ENCODE peak calls at places on chromosomes 4 and X, in four cellular contexts. One of them, this sample, is unnamed. For H3K36me3, the result is how much of the 10 kb centered on the place peaks cover.

GRCh38 chr4:36173923-36174322 is 70.4 kb downstream of the ARAP2 start:
- DNase-seq in tibial artery: no peak
- DNase-seq in ovary: no peak
- DNase-seq in hepatocyte: no peak
- DNase-seq in this sample: no peak

GRCh38 chrX:107561468-107562215 is 66.7 kb upstream of the PRPS1 start:
- DNase-seq in hepatocyte: no peak
- DNase-seq in ovary: no peak
- DNase-seq in tibial artery: no peak
- DNase-seq in this sample: no peak

GRCh38 chr4:85543832-85544231 is 68.9 kb downstream of the ARHGAP24 start:
- DNase-seq in tibial artery: no peak
- DNase-seq in ovary: no peak
- DNase-seq in hepatocyte: no peak
- DNase-seq in this sample: no peak

GRCh38 chr4:74202062-74202586 is 44.2 kb downstream of the MTHFD2L start:
- DNase-seq in tibial artery: no peak
- DNase-seq in hepatocyte: peak
- DNase-seq in ovary: no peak
- DNase-seq in this sample: no peak

GRCh38 chr4:1871471-1872021 is 353 bp downstream of the NSD2 start:
- DNase-seq in tibial artery: no peak
- DNase-seq in ovary: peak
- DNase-seq in hepatocyte: peak
- DNase-seq in this sample: no peak

GRCh38 chr4:148074462-148074861 is 342.6 kb downstream of the ARHGAP10 start:
- DNase-seq in hepatocyte: no peak
- DNase-seq in ovary: no peak
- DNase-seq in tibial artery: no peak
- DNase-seq in this sample: no peak

GRCh38 chr4:162503868-162504267 is 340.1 kb upstream of the FSTL5 start:
- DNase-seq in hepatocyte: no peak
- DNase-seq in ovary: no peak
- DNase-seq in tibial artery: no peak
- DNase-seq in this sample: no peak

GRCh38 chrX:129642641-129643040 is 12.1 kb downstream of the APLN start:
- DNase-seq in hepatocyte: no peak
- DNase-seq in ovary: no peak
- DNase-seq in tibial artery: no peak
- DNase-seq in this sample: no peak

GRCh38 chr4:48081196-48081595 is 52.9 kb downstream of the TXK start:
- DNase-seq in hepatocyte: no peak
- DNase-seq in ovary: no peak
- DNase-seq in tibial artery: no peak
- DNase-seq in this sample: no peak

GRCh38 chr4:25070512-25070911 is 39.8 kb upstream of the LGI2 start:
- DNase-seq in tibial artery: no peak
- DNase-seq in hepatocyte: no peak
- DNase-seq in ovary: no peak
- DNase-seq in this sample: no peak

GRCh38 chr4:165631208-165631894 is 241.7 kb upstream of the TLL1 start:
- DNase-seq in tibial artery: no peak
- DNase-seq in hepatocyte: no peak
- DNase-seq in ovary: no peak
- DNase-seq in this sample: no peak

GRCh38 chr4:57182132-57182874 is 72.1 kb upstream of the IGFBP7 start:
- DNase-seq in hepatocyte: no peak
- DNase-seq in ovary: no peak
- DNase-seq in tibial artery: peak
- DNase-seq in this sample: peak

GRCh38 chrX:116277391-116277790 is 106.8 kb downstream of the AGTR2 start:
- DNase-seq in hepatocyte: no peak
- DNase-seq in ovary: no peak
- DNase-seq in tibial artery: no peak
- DNase-seq in this sample: no peak

GRCh38 chr4:188214861-188215260 is 75.6 kb downstream of the TRIML1 start:
- DNase-seq in hepatocyte: no peak
- DNase-seq in ovary: no peak
- DNase-seq in tibial artery: no peak
- DNase-seq in this sample: no peak

GRCh38 chr4:182973421-182974340 is 56.5 kb upstream of the DCTD start:
- DNase-seq in tibial artery: no peak
- DNase-seq in ovary: no peak
- DNase-seq in hepatocyte: no peak
- DNase-seq in this sample: no peak

GRCh38 chr4:76090241-76090691 is 15.8 kb downstream of the ART3 start:
- DNase-seq in hepatocyte: peak
- DNase-seq in ovary: no peak
- DNase-seq in tibial artery: peak
- DNase-seq in this sample: no peak

GRCh38 chr4:151167561-151167960 is 68.1 kb downstream of the RPS3A start:
- DNase-seq in ovary: no peak
- DNase-seq in hepatocyte: no peak
- DNase-seq in tibial artery: no peak
- DNase-seq in this sample: no peak

DNA sequence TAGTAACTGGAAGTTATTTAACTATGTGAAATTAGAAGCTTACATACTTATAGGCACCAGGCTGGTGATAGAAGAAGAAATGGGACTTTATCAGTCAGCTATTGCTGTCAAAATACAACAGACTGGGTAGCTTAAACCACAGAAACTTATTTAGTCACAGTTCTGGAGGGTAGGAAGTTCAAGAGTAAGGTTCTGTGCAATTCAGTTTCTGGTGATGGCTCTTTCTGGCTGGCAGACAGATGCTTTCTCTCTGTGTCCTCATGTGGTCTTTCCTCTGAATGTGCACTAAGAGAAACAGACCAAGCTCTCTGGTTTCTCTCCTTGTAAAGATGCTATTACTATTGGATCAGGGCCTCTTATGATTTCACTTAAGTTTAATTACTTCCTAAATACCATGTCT is 92.1 kb upstream of the ANKRD50 start:
- DNase-seq in tibial artery: no peak
- DNase-seq in hepatocyte: no peak
- DNase-seq in ovary: no peak
- DNase-seq in this sample: no peak
- H3K27ac ChIP-seq in tibial artery: no peak
- H3K27ac ChIP-seq in hepatocyte: no peak
- H3K27ac ChIP-seq in ovary: no peak
- H3K27ac ChIP-seq in this sample: no peak

DNA sequence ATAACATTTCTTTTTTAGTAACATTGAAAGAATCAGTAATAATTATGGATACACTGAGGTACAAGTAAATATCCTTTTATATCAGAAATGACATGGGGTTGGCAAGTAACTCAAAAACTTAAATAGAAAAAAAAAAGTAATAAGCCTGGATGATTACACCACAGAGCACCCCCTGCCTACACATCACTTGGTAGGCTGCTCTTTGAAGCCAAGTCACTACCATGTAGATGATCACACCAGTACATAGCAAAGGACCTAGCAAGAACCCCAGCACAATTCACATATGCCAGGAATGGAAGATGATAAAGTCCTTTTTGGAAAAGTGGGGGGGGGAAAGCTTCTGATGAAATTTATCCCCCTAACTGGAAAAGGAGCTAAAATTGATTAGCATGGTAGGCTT is 56.9 kb downstream of the METTL14 start:
- DNase-seq in tibial artery: no peak
- DNase-seq in ovary: no peak
- DNase-seq in hepatocyte: no peak
- DNase-seq in this sample: no peak
- H3K36me3 ChIP-seq in tibial artery: under half
- H3K36me3 ChIP-seq in ovary: under half
- H3K36me3 ChIP-seq in hepatocyte: under half
- H3K36me3 ChIP-seq in this sample: under half

DNA sequence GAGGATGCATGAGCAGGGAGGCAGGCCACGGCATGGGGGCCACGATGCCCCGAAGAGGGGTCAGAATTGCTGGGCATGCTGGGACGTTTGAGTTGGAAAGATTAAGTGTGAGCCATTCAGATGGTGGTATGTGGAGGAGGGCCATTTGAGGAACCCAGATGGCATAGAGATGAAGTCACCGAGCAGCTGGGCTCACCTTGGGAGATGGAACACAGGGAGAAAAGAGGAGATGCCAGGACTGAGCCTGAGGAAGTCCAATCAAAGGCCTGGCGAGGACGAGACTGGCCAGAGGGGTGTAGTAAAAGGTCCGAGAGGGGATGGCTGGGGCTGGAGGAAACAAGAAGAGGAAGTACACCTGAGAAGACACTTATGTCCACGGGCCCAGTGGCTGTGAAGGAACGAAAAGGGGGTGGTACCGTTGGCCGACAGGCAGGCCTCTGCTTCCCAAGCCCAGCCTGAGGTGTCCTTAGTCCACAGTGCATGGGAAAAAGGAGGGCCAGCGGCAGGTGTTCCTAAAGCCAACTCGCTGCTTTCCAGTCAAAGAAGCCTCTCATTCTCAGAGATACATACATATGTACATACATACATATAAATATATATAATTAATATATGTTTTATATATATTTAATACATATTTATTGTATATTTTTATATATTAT is 54.6 kb upstream of the CLCN4 start:
- DNase-seq in ovary: no peak
- DNase-seq in hepatocyte: no peak
- DNase-seq in tibial artery: no peak
- DNase-seq in this sample: no peak
- H3K27ac ChIP-seq in ovary: no peak
- H3K27ac ChIP-seq in hepatocyte: no peak
- H3K27ac ChIP-seq in tibial artery: peak
- H3K27ac ChIP-seq in this sample: peak

GRCh38 chr4:141352328-141352727 is 131.6 kb downstream of the ZNF330 start:
- DNase-seq in hepatocyte: no peak
- DNase-seq in ovary: no peak
- DNase-seq in tibial artery: no peak
- DNase-seq in this sample: no peak
- H3K36me3 ChIP-seq in hepatocyte: under half
- H3K36me3 ChIP-seq in ovary: under half
- H3K36me3 ChIP-seq in tibial artery: under half
- H3K36me3 ChIP-seq in this sample: under half

GRCh38 chrX:145609951-145610511 is 207.6 kb upstream of the SLITRK2 start:
- DNase-seq in ovary: no peak
- DNase-seq in tibial artery: no peak
- DNase-seq in hepatocyte: no peak
- DNase-seq in this sample: no peak
- H3K27ac ChIP-seq in ovary: no peak
- H3K27ac ChIP-seq in tibial artery: no peak
- H3K27ac ChIP-seq in hepatocyte: no peak
- H3K27ac ChIP-seq in this sample: no peak

This sample was measured in tibial nerve.